ENCODE peak calls at places on chromosomes 16 and 17, in ten cellular contexts. S is body of pancreas; C is Peyer's patch; J is psoas muscle; Z is stomach; P is lung; U is heart right ventricle; X is neural progenitor cell; V is effector memory CD4-positive, alpha-beta T cell; A is left ventricle myocardium inferior. L is an unnamed sample. For H3K9me3 and H3K27me3, the result is how much of the 10 kb centered on the place peaks cover.

GRCh38 chr17:5047446-5047845 is 12.2 kb upstream of the SLC52A1 start:
- DNase-seq in S (no peak), C (no peak), J (no peak), Z (no peak), P (no peak), U (no peak), X (no peak), V (no peak), A (no peak), L (no peak)

GRCh38 chr17:28745052-28745776 is 1.4 kb downstream of the TRAF4 start:
- DNase-seq in S (peak), C (peak), J (no peak), Z (peak), P (no peak), U (peak), X (peak), V (no peak), A (no peak), L (peak)

GRCh38 chr16:82655720-82656500 is 29.1 kb downstream of the CDH13 start:
- DNase-seq in S (no peak), C (no peak), J (no peak), Z (no peak), P (no peak), U (no peak), X (no peak), V (no peak), A (no peak), L (no peak)

GRCh38 chr16:67828651-67829050 is 13.5 kb upstream of the THAP11 start:
- DNase-seq in S (no peak), C (no peak), J (no peak), Z (no peak), P (no peak), U (no peak), X (no peak), V (no peak), A (no peak), L (no peak)

GRCh38 chr17:2440930-2441329 is 40.1 kb upstream of the MNT start:
- DNase-seq in S (no peak), C (no peak), J (no peak), Z (no peak), P (no peak), U (no peak), X (no peak), V (no peak), A (no peak), L (no peak)

GRCh38 chr17:57649191-57649590 is 95.9 kb downstream of the CCDC182 start:
- DNase-seq in S (no peak), C (no peak), J (no peak), Z (no peak), P (no peak), U (no peak), X (no peak), V (no peak), A (no peak), L (no peak)

GRCh38 chr16:68274441-68274840 is 10.1 kb downstream of the SLC7A6 start:
- DNase-seq in S (no peak), C (no peak), J (no peak), Z (no peak), P (no peak), U (no peak), X (no peak), V (no peak), A (no peak), L (no peak)

GRCh38 chr16:52825882-52826281 is 226.8 kb downstream of the CHD9NB start:
- DNase-seq in S (no peak), C (no peak), J (no peak), Z (no peak), P (no peak), U (no peak), X (no peak), V (no peak), A (no peak), L (peak)

GRCh38 chr16:35192993-35193392 is 1733.6 kb downstream of the TP53TG3F start:
- DNase-seq in S (no peak), C (no peak), J (no peak), Z (no peak), P (no peak), U (no peak), X (no peak), V (no peak), A (no peak), L (no peak)
- H3K9me3 ChIP-seq in S (under half), C (under half), J (under half), Z (under half), P (under half), U (under half), X (under half), V (under half), A (under half), L (under half)

DNA sequence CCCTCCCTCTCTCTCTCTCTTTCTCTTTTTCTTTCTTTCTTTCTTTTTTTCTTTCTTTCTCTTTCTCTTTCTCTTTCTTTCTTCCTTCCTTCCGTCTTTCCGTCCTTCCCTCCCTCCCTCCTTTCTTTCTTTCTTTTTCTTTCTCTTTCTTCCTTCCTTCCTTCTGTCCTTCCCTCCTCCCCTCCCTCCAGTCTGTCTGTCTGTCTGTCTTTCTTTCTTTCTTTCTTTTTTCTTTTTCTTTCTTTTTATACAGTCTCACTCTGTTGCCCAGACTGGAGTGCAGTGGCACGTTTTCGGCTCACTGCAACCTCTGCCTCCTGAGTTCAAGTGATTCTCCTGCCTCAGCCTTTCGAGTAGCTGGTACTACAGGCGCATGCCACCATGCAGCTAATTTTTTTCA is 14.4 kb downstream of the CA4 start:
- DNase-seq in S (no peak), C (peak), J (no peak), Z (no peak), P (no peak), U (no peak), X (no peak), V (no peak), A (no peak), L (no peak)
- H3K4me3 ChIP-seq in S (no peak), C (no peak), J (no peak), Z (no peak), P (no peak), U (no peak), X (no peak), V (no peak), A (no peak), L (no peak)

GRCh38 chr16:84212154-84212553 is 21.2 kb downstream of the ADAD2 start:
- DNase-seq in S (no peak), C (no peak), J (no peak), Z (no peak), P (no peak), U (no peak), X (no peak), V (no peak), A (no peak), L (no peak)

GRCh38 chr16:84218176-84218776 is 21.5 kb downstream of the KCNG4 start:
- DNase-seq in S (no peak), C (no peak), J (no peak), Z (no peak), P (no peak), U (no peak), X (no peak), V (no peak), A (no peak), L (no peak)

GRCh38 chr16:84215531-84215930 is 24.3 kb downstream of the KCNG4 start:
- DNase-seq in S (no peak), C (no peak), J (no peak), Z (no peak), P (no peak), U (no peak), X (no peak), V (no peak), A (no peak), L (no peak)

GRCh38 chr16:84212631-84213030 is 21.7 kb downstream of the ADAD2 start:
- DNase-seq in S (no peak), C (no peak), J (no peak), Z (no peak), P (no peak), U (no peak), X (no peak), V (no peak), A (no peak), L (no peak)

GRCh38 chr16:84214451-84215066 is 23.6 kb downstream of the ADAD2 start:
- DNase-seq in S (no peak), C (no peak), J (peak), Z (no peak), P (no peak), U (no peak), X (no peak), V (no peak), A (no peak), L (no peak)
- H3K27me3 ChIP-seq in S (under half), C (under half), J (under half), Z (under half), P (under half), U (under half), X (under half), V (under half), A (under half), L (under half)

GRCh38 chr16:64872101-64872500 is 249.8 kb downstream of the CDH11 start:
- DNase-seq in S (no peak), C (no peak), J (no peak), Z (no peak), P (no peak), U (no peak), X (no peak), V (no peak), A (no peak), L (no peak)
- H3K9me3 ChIP-seq in S (under half), C (under half), J (under half), Z (under half), P (under half), U (under half), X (under half), V (under half), A (under half), L (under half)